ENCODE peak calls at places on chromosomes 13 and 19, in nine cellular contexts. W is prostate gland, E is Calu3, I is omental fat pad, X is body of pancreas, F is retinal pigment epithelial cell, D is progenitor cell of endocrine pancreas, H is neural crest cell, M is lung. N is an unnamed sample.

GRCh38 chr13:87677334-87678234 is 6.4 kb downstream of the SLITRK5 start:
- DNase-seq in E (no peak), M (no peak), D (peak), X (peak), I (no peak), H (peak), F (no peak), W (no peak), N (no peak)

GRCh38 chr13:27639186-27639585 is 17.5 kb downstream of the POLR1D start:
- DNase-seq in H (no peak), I (no peak), X (no peak), M (no peak), F (no peak), D (no peak), E (no peak), W (no peak), N (no peak)

GRCh38 chr13:75101997-75102720 is 379.8 kb downstream of the TBC1D4 start:
- DNase-seq in W (no peak), M (no peak), I (no peak), X (no peak), H (no peak), F (no peak), D (no peak), E (no peak), N (no peak)

GRCh38 chr13:60001892-60002291 is 161.8 kb downstream of the DIAPH3 start:
- DNase-seq in F (no peak), W (no peak), H (no peak), D (no peak), I (no peak), X (no peak), M (no peak), E (no peak), N (no peak)

GRCh38 chr19:54481326-54481930 is 8.3 kb upstream of the CDC42EP5 start:
- DNase-seq in I (no peak), X (peak), W (no peak), F (no peak), M (no peak), D (no peak), E (peak), H (peak), N (no peak)

GRCh38 chr13:77053192-77053591 is 26.2 kb upstream of the FBXL3 start:
- DNase-seq in F (no peak), D (no peak), E (no peak), I (no peak), M (no peak), X (no peak), W (no peak), H (no peak), N (no peak)

GRCh38 chr13:49444517-49445395 is 682 bp downstream of the SETDB2 start:
- DNase-seq in I (no peak), H (no peak), W (peak), M (no peak), F (peak), X (peak), E (peak), D (no peak), N (no peak)

GRCh38 chr19:57587529-57587928 is 3.6 kb downstream of the ZIK1 start:
- DNase-seq in F (no peak), D (no peak), H (no peak), W (no peak), E (no peak), M (no peak), I (no peak), X (no peak), N (no peak)

GRCh38 chr19:54674021-54674617 is 11.3 kb downstream of the LILRB4 start:
- DNase-seq in D (no peak), M (no peak), X (no peak), I (no peak), E (peak), F (no peak), H (no peak), W (no peak), N (no peak)

GRCh38 chr19:7468840-7469239 is 20.0 kb downstream of the PEX11G start:
- DNase-seq in E (no peak), F (no peak), W (no peak), D (no peak), X (no peak), I (no peak), M (no peak), H (no peak), N (no peak)

GRCh38 chr13:93249259-93249917 is 22.8 kb downstream of the GPC6 start:
- DNase-seq in M (no peak), X (no peak), I (no peak), F (peak), W (no peak), D (no peak), E (no peak), H (no peak), N (no peak)

GRCh38 chr13:27663947-27664346 is 42.3 kb downstream of the POLR1D start:
- DNase-seq in M (no peak), D (no peak), W (no peak), I (no peak), E (no peak), H (no peak), F (no peak), X (no peak), N (no peak)

GRCh38 chr13:36919833-36920611 is at the start of gene SMAD9:
- DNase-seq in W (peak), I (peak), H (peak), F (peak), D (peak), M (peak), X (peak), E (peak), N (peak)

GRCh38 chr13:50421457-50422130 is 406.4 kb downstream of the KCNRG start:
- DNase-seq in X (no peak), W (no peak), D (no peak), M (no peak), E (no peak), F (peak), I (no peak), H (no peak), N (no peak)

GRCh38 chr19:38649305-38650179 is 2.1 kb downstream of the ACTN4 start:
- DNase-seq in I (no peak), X (peak), F (no peak), D (no peak), W (peak), E (peak), M (peak), H (no peak), N (no peak)

GRCh38 chr19:55206664-55207500 is 2.4 kb downstream of the PTPRH start:
- DNase-seq in I (peak), E (peak), X (peak), H (peak), M (peak), W (no peak), F (peak), D (peak), N (peak)

GRCh38 chr19:55493650-55494171 is 5.5 kb downstream of the SSC5D start:
- DNase-seq in I (no peak), H (no peak), X (no peak), E (no peak), D (no peak), M (no peak), W (no peak), F (no peak), N (no peak)

GRCh38 chr13:114110091-114110829 is 22.2 kb downstream of the RASA3 start:
- DNase-seq in H (no peak), X (no peak), E (no peak), W (no peak), M (no peak), F (no peak), D (no peak), I (peak), N (peak)

GRCh38 chr19:35231956-35232746 is 3.6 kb upstream of the FAM187B start:
- DNase-seq in F (no peak), X (no peak), W (no peak), D (no peak), I (no peak), M (no peak), E (no peak), H (no peak), N (no peak)

GRCh38 chr19:57302020-57302465 is 18.2 kb upstream of the ZNF543 start:
- DNase-seq in M (no peak), D (no peak), W (no peak), E (no peak), H (no peak), I (no peak), F (no peak), X (no peak), N (no peak)

GRCh38 chr19:11538232-11539036 is at the start of gene CNN1:
- DNase-seq in D (no peak), F (no peak), E (no peak), I (no peak), W (no peak), M (no peak), H (peak), X (no peak), N (peak)

GRCh38 chr13:90908792-90909191 is 438.7 kb upstream of the MIR17HG start:
- DNase-seq in E (no peak), X (no peak), F (no peak), I (no peak), D (no peak), H (no peak), M (no peak), W (no peak), N (no peak)

DNA sequence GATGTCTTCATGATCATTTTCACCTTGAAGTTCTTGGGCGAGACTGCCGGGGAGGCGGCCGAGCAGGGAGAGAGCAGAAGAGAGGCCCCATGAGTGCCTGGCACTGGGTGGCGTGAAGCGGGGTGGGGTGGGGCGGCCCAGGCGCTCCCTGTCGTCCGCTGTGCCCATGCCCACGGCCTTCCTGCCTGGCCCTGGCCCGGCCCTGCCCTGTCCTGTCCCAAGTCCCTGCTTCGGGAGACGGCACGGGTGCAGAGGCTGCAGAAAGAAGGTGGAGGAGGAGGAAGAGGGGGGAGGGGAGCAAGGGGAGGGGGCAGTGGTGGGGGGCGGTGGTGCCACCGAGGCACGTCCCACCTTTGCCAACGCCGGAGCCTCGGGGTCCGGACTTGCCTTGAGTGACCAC is 118.4 kb downstream of the PTPRS start:
- DNase-seq in H (no peak), M (no peak), W (no peak), D (no peak), X (no peak), E (no peak), F (no peak), I (no peak), N (no peak)
- TF ChIP-seq CTCF in H (no peak), M (no peak), W (no peak), D (no peak), X (no peak), E (no peak), F (no peak), I (no peak), N (no peak)

GRCh38 chr13:42836930-42837329 is 55.5 kb downstream of the FAM216B start:
- DNase-seq in W (peak), E (peak), F (no peak), D (no peak), H (no peak), M (no peak), X (peak), I (no peak), N (no peak)
- TF ChIP-seq CTCF in W (peak), E (no peak), F (peak), D (peak), H (peak), M (no peak), X (peak), I (no peak), N (no peak)

GRCh38 chr13:84662503-84662902 is 780.2 kb upstream of the SLITRK1 start:
- DNase-seq in M (no peak), W (no peak), F (no peak), H (no peak), X (no peak), E (no peak), I (no peak), D (no peak), N (no peak)
- TF ChIP-seq CTCF in M (no peak), W (no peak), F (no peak), H (no peak), X (no peak), E (no peak), I (no peak), D (no peak), N (no peak)

GRCh38 chr13:111158136-111158805 is 43.2 kb downstream of the ARHGEF7 start:
- DNase-seq in I (no peak), H (no peak), F (no peak), M (no peak), D (no peak), E (no peak), W (peak), X (no peak), N (no peak)

GRCh38 chr13:111156421-111156820 is 41.3 kb downstream of the ARHGEF7 start:
- DNase-seq in X (no peak), W (no peak), H (no peak), D (no peak), E (no peak), M (no peak), I (no peak), F (no peak), N (no peak)

GRCh38 chr13:111153977-111154332 is 38.8 kb downstream of the ARHGEF7 start:
- DNase-seq in F (peak), E (peak), H (no peak), W (peak), X (no peak), I (peak), D (peak), M (peak), N (peak)

GRCh38 chr13:111152836-111153235 is 37.7 kb downstream of the ARHGEF7 start:
- DNase-seq in F (no peak), E (no peak), W (no peak), X (peak), D (no peak), I (no peak), M (no peak), H (no peak), N (no peak)

GRCh38 chr13:111153279-111153976 is 38.3 kb downstream of the ARHGEF7 start:
- DNase-seq in M (peak), E (peak), H (peak), X (peak), I (peak), F (peak), D (peak), W (peak), N (peak)
- TF ChIP-seq CTCF in M (no peak), E (no peak), H (peak), X (peak), I (no peak), F (peak), D (peak), W (peak), N (peak)

N was measured in ascending aorta.